ENCODE peak calls at places on chromosomes 4 and X, in six cellular contexts. Z is CD14-positive monocyte, D is frontal cortex, U is T1000, P is HL-60, E is nephron progenitor cell. Q is an unnamed sample.

GRCh38 chr4:133270021-133270570 is 121.0 kb downstream of the PCDH10 start:
- DNase-seq in D (no peak), U (no peak), E (no peak), Z (no peak), P (no peak), Q (no peak)

GRCh38 chrX:40169193-40170086 is 71.7 kb upstream of the BCOR start:
- DNase-seq in D (no peak), P (no peak), U (peak; percentile 2), E (peak; percentile 69), Z (peak; percentile 84), Q (no peak)

GRCh38 chrX:133297284-133297683 is 79.1 kb upstream of the TFDP3 start:
- DNase-seq in P (no peak), Z (no peak), D (no peak), E (no peak), U (peak; percentile 7), Q (no peak)

GRCh38 chrX:41137589-41137988 is 52.3 kb downstream of the USP9X start:
- DNase-seq in D (no peak), U (no peak), Z (no peak), E (no peak), P (no peak), Q (no peak)

GRCh38 chrX:54785901-54786300 is 12.2 kb downstream of the ITIH6 start:
- DNase-seq in U (no peak), Z (no peak), P (no peak), E (no peak), D (no peak), Q (no peak)

GRCh38 chrX:72110051-72110926 is 21.4 kb downstream of the RTL5 start:
- DNase-seq in E (no peak), U (no peak), D (no peak), P (no peak), Z (no peak), Q (no peak)

GRCh38 chrX:630007-630921 is at the start of gene SHOX:
- DNase-seq in P (no peak), D (no peak), U (no peak), Z (no peak), E (no peak), Q (no peak)

GRCh38 chr4:38230121-38230728 is 270.0 kb downstream of the PTTG2 start:
- DNase-seq in D (no peak), E (peak; percentile 13), P (no peak), Z (no peak), U (no peak), Q (no peak)

GRCh38 chrX:17595456-17596035 is 141.7 kb upstream of the SCML1 start:
- DNase-seq in U (no peak), P (no peak), Z (no peak), D (no peak), E (no peak), Q (no peak)

GRCh38 chr4:137083571-137083970 is 448.7 kb downstream of the PCDH18 start:
- DNase-seq in P (no peak), E (no peak), D (no peak), U (no peak), Z (no peak), Q (no peak)

GRCh38 chrX:110125435-110125834 is 122.5 kb downstream of the TMEM164 start:
- DNase-seq in Z (no peak), E (peak; percentile 32), D (no peak), P (no peak), U (no peak), Q (no peak)

GRCh38 chrX:47815901-47816845 is 20.5 kb upstream of the ZNF81 start:
- DNase-seq in Z (no peak), E (no peak), D (no peak), P (no peak), U (no peak), Q (no peak)

GRCh38 chr4:127656047-127656680 is 23.4 kb downstream of the INTU start:
- DNase-seq in Z (no peak), U (no peak), D (no peak), E (no peak), P (no peak), Q (no peak)

GRCh38 chrX:3548743-3549441 is 164.6 kb downstream of the PRKX start:
- DNase-seq in P (no peak), Z (no peak), D (peak; percentile 23), E (no peak), U (no peak), Q (no peak)

GRCh38 chr4:14096406-14096965 is 469.0 kb upstream of the BOD1L1 start:
- DNase-seq in Z (no peak), D (no peak), P (no peak), E (no peak), U (no peak), Q (no peak)

GRCh38 chr4:153483432-153484418 is 17.6 kb downstream of the TMEM131L start:
- DNase-seq in D (no peak), U (no peak), P (no peak), Z (no peak), E (no peak), Q (no peak)

GRCh38 chr4:19532120-19532848 is 719.4 kb upstream of the SLIT2 start:
- DNase-seq in P (no peak), U (no peak), Z (no peak), E (no peak), D (no peak), Q (no peak)

GRCh38 chrX:31074522-31074921 is 2.7 kb upstream of the FTHL17 start:
- DNase-seq in P (no peak), Z (no peak), U (no peak), E (no peak), D (no peak), Q (no peak)

GRCh38 chr4:48484494-48485168 is 1.5 kb downstream of the SLC10A4 start:
- DNase-seq in D (no peak), U (no peak), P (no peak), E (no peak), Z (no peak), Q (no peak)